ENCODE peak calls at places on chromosome 11, in seven cellular contexts. Z is IMR-90, F is cardiac fibroblast, Y is PC-9, J is AG09309, R is AG04450, H is lower lobe of right lung. W is an unnamed sample.

GRCh38 chr11:72578051-72578450 is 96.2 kb downstream of the PDE2A start:
- DNase-seq in Z (no peak), F (no peak), Y (no peak), J (no peak), R (no peak), H (no peak), W (no peak)

GRCh38 chr11:95066721-95067041 is at the start of gene SRSF8:
- DNase-seq in Z (no peak), F (no peak), Y (no peak), J (no peak), R (no peak), H (no peak), W (no peak)

GRCh38 chr11:103091441-103091809 is 535 bp downstream of the DCUN1D5 start:
- DNase-seq in Z (peak; percentile 41), F (peak; percentile 52), Y (no peak), J (no peak), R (no peak), H (peak; percentile 71), W (peak; percentile 54)

GRCh38 chr11:92357344-92357743 is 132.7 kb downstream of the FAT3 start:
- DNase-seq in Z (no peak), F (no peak), Y (peak; percentile 86), J (no peak), R (no peak), H (no peak), W (no peak)

GRCh38 chr11:2268911-2269600 is 1.3 kb downstream of the ASCL2 start:
- DNase-seq in Z (no peak), F (peak; percentile 30), Y (peak; percentile 51), J (no peak), R (no peak), H (peak; percentile 81), W (no peak)

GRCh38 chr11:69947059-69947771 is 128.0 kb upstream of the FGF3 start:
- DNase-seq in Z (no peak), F (no peak), Y (no peak), J (no peak), R (no peak), H (no peak), W (no peak)

GRCh38 chr11:129434641-129435498 is 59.2 kb downstream of the BARX2 start:
- DNase-seq in Z (no peak), F (no peak), Y (peak; percentile 94), J (no peak), R (no peak), H (no peak), W (no peak)

GRCh38 chr11:61828629-61829407 is 718 bp downstream of the FADS2 start:
- DNase-seq in Z (no peak), F (peak; percentile 51), Y (no peak), J (no peak), R (no peak), H (peak; percentile 62), W (no peak)

GRCh38 chr11:37352485-37352884 is 754.4 kb upstream of the RAG2 start:
- DNase-seq in Z (no peak), F (no peak), Y (no peak), J (no peak), R (no peak), H (no peak), W (no peak)

GRCh38 chr11:14552089-14552488 is 31.9 kb upstream of the PSMA1 start:
- DNase-seq in Z (no peak), F (no peak), Y (no peak), J (no peak), R (no peak), H (no peak), W (no peak)

GRCh38 chr11:134470238-134470637 is 58.2 kb upstream of the B3GAT1 start:
- DNase-seq in Z (no peak), F (no peak), Y (no peak), J (no peak), R (no peak), H (no peak), W (no peak)

GRCh38 chr11:2077061-2077802 is 62.0 kb downstream of the IGF2 start:
- DNase-seq in Z (peak; percentile 65), F (peak; percentile 38), Y (peak; percentile 90), J (no peak), R (no peak), H (no peak), W (no peak)

GRCh38 chr11:8777907-8778767 is 95.5 kb downstream of the RPL27A start:
- DNase-seq in Z (peak; percentile 71), F (peak; percentile 48), Y (no peak), J (no peak), R (no peak), H (no peak), W (no peak)

GRCh38 chr11:94129505-94130335 is 1.1 kb downstream of the PANX1 start:
- DNase-seq in Z (peak; percentile 39), F (no peak), Y (no peak), J (no peak), R (no peak), H (no peak), W (peak; percentile 28)

GRCh38 chr11:76629133-76629852 is 41.3 kb downstream of the LRRC32 start:
- DNase-seq in Z (peak; percentile 75), F (peak; percentile 95), Y (no peak), J (no peak), R (no peak), H (peak; percentile 65), W (no peak)

GRCh38 chr11:126686938-126687337 is 313.6 kb downstream of the KIRREL3 start:
- DNase-seq in Z (no peak), F (no peak), Y (no peak), J (no peak), R (no peak), H (no peak), W (no peak)

GRCh38 chr11:12042215-12042676 is 33.8 kb upstream of the DKK3 start:
- DNase-seq in Z (peak; percentile 99), F (peak; percentile 86), Y (peak; percentile 46), J (peak; percentile 96), R (peak; percentile 89), H (no peak), W (peak; percentile 15)

GRCh38 chr11:118621898-118622375 is 14.5 kb downstream of the PHLDB1 start:
- DNase-seq in Z (no peak), F (no peak), Y (no peak), J (no peak), R (no peak), H (no peak), W (no peak)
- H3K4me3 ChIP-seq in Z (peak overlapping the region; percentile 87), F (peak overlapping the region; percentile 57), Y (peak overlapping the region; percentile 67), J (peak overlapping the region; percentile 72), R (peak overlapping the region; percentile 85), H (peak overlapping the region; percentile 58), W (no peak overlapping the region)

GRCh38 chr11:5809122-5809519 is 397 bp downstream of the OR52N2 start:
- DNase-seq in Z (no peak), F (no peak), Y (no peak), J (no peak), R (no peak), H (no peak), W (peak; percentile 12)
- H3K4me3 ChIP-seq in Z (peak overlapping the region; percentile 45), F (peak overlapping the region; percentile 45), Y (peak overlapping the region; percentile 35), J (peak overlapping the region; percentile 34), R (peak overlapping the region; percentile 64), H (peak overlapping the region; percentile 56), W (peak overlapping the region; percentile 55)

DNA sequence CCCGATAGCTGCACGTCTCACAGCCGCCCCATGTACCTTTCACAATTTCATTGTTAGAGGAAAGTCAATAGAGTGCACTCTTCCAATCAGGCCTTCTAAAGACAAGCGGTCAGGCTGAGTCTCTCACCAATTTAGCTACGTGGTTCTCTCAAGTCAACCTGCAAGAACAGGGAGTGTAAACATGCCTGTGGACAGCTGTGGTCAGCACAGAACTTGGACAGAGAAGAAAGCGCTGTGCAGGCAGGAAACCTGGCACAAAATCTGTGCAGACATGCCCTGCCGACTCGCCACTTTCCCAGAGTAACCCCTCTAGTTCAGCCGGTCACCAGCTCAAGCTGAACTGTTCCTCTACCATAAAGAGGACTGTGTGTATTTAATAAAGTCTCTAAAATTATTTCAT is 39.5 kb downstream of the CHKA start:
- DNase-seq in Z (no peak), F (no peak), Y (no peak), J (no peak), R (no peak), H (no peak), W (no peak)
- H3K4me3 ChIP-seq in Z (no peak overlapping the region), F (no peak overlapping the region), Y (no peak overlapping the region), J (no peak overlapping the region), R (no peak overlapping the region), H (no peak overlapping the region), W (no peak overlapping the region)

GRCh38 chr11:17525570-17525969 is 18.6 kb downstream of the USH1C start:
- DNase-seq in Z (no peak), F (no peak), Y (no peak), J (no peak), R (no peak), H (no peak), W (no peak)
- H3K4me3 ChIP-seq in Z (no peak overlapping the region), F (no peak overlapping the region), Y (no peak overlapping the region), J (no peak overlapping the region), R (no peak overlapping the region), H (no peak overlapping the region), W (no peak overlapping the region)